ENCODE peak calls at places on chromosomes 3 and 15, in four cellular contexts. K, J, M and B are unnamed samples.

GRCh38 chr3:72100062-72100511 is 315.1 kb upstream of the PROK2 start:
- DNase-seq in K (no peak), J (no peak), M (no peak), B (no peak)

GRCh38 chr15:79166311-79166955 is 75.9 kb upstream of the RASGRF1 start:
- DNase-seq in K (no peak), J (no peak), M (no peak), B (no peak)

GRCh38 chr15:90711418-90711824 is 5.7 kb upstream of the BLM start:
- DNase-seq in K (no peak), J (no peak), M (no peak), B (no peak)

GRCh38 chr3:124117486-124117885 is 125.6 kb upstream of the ROPN1 start:
- DNase-seq in K (no peak), J (no peak), M (no peak), B (no peak)

GRCh38 chr3:64505419-64505818 is 182.4 kb downstream of the ADAMTS9 start:
- DNase-seq in K (no peak), J (no peak), M (no peak), B (no peak)

GRCh38 chr3:72017935-72018334 is 233.0 kb upstream of the PROK2 start:
- DNase-seq in K (no peak), J (no peak), M (no peak), B (no peak)

GRCh38 chr15:88623061-88623460 is 1.9 kb downstream of the AEN start:
- DNase-seq in K (no peak), J (no peak), M (no peak), B (no peak)

GRCh38 chr15:96337354-96337990 is 7.0 kb downstream of the NR2F2 start:
- DNase-seq in K (no peak), J (no peak), M (no peak), B (no peak)

GRCh38 chr3:128619146-128619890 is 31.3 kb downstream of the RPN1 start:
- DNase-seq in K (no peak), J (no peak), M (no peak), B (no peak)

GRCh38 chr15:60526127-60526616 is 47.2 kb upstream of the ICE2 start:
- DNase-seq in K (no peak), J (peak; percentile 56), M (no peak), B (no peak)

GRCh38 chr3:131883086-131883485 is 151.7 kb downstream of the CPNE4 start:
- DNase-seq in K (no peak), J (no peak), M (no peak), B (no peak)

GRCh38 chr3:2150576-2150975 is 51.9 kb downstream of the CNTN4 start:
- DNase-seq in K (no peak), J (no peak), M (no peak), B (no peak)

GRCh38 chr3:122358633-122359032 is 24.4 kb downstream of the MIX23 start:
- DNase-seq in K (no peak), J (no peak), M (no peak), B (no peak)